ENCODE peak calls at places on chromosomes 12 and 14, in eight cellular contexts. S is foreskin fibroblast; G is nephron progenitor cell; R is OCI-LY7; C is GM04504; T is stimulated activated CD4-positive, alpha-beta T cell treated with anti-CD3 and anti-CD28 coated beads, Interleukin-2, amount 100 ng/mL, for 24 hours; W is adrenal gland; J is HT-29. V is an unnamed sample.

GRCh38 chr12:17918013-17918412 is 172.0 kb downstream of the RERGL start:
- DNase-seq in T (no peak), C (no peak), J (no peak), R (no peak), W (no peak), S (peak; percentile 10), G (no peak), V (no peak)

GRCh38 chr12:48788522-48788851 is 402 bp downstream of the ADCY6 start:
- DNase-seq in R (no peak), T (no peak), J (peak; percentile 19), C (no peak), S (no peak), W (no peak), G (no peak), V (no peak)

GRCh38 chr14:50806241-50806933 is 24.6 kb downstream of the NIN start:
- DNase-seq in T (no peak), J (no peak), R (no peak), C (no peak), S (no peak), W (no peak), G (no peak), V (no peak)

GRCh38 chr12:88866881-88867280 is 286.6 kb upstream of the KITLG start:
- DNase-seq in R (no peak), S (no peak), C (no peak), J (no peak), G (no peak), W (no peak), T (no peak), V (no peak)

GRCh38 chr14:76083796-76084195 is 67.9 kb upstream of the GPATCH2L start:
- DNase-seq in T (no peak), J (no peak), R (no peak), W (no peak), G (no peak), S (no peak), C (no peak), V (no peak)

GRCh38 chr12:4630262-4630661 is 18.6 kb downstream of the AKAP3 start:
- DNase-seq in R (no peak), C (no peak), G (no peak), W (no peak), T (no peak), J (no peak), S (no peak), V (no peak)

GRCh38 chr12:129520736-129521135 is 383.1 kb downstream of the TMEM132D start:
- DNase-seq in R (no peak), C (no peak), W (no peak), G (no peak), S (no peak), T (no peak), J (no peak), V (no peak)

GRCh38 chr12:13177896-13178295 is 18.6 kb upstream of the EMP1 start:
- DNase-seq in T (no peak), C (no peak), R (no peak), S (peak; percentile 33), G (no peak), W (no peak), J (no peak), V (no peak)

GRCh38 chr12:4271433-4272013 is 2.0 kb upstream of the CCND2 start:
- DNase-seq in C (no peak), W (no peak), R (no peak), G (no peak), S (no peak), T (peak; percentile 76), J (no peak), V (no peak)

GRCh38 chr14:80095623-80096022 is 115.7 kb downstream of the DIO2 start:
- DNase-seq in J (no peak), W (no peak), R (no peak), C (peak; percentile 35), T (no peak), G (no peak), S (peak; percentile 61), V (no peak)

GRCh38 chr12:53956251-53956887 is 1.7 kb downstream of the HOXC12 start:
- DNase-seq in W (no peak), S (no peak), G (no peak), T (no peak), J (no peak), R (no peak), C (no peak), V (no peak)

GRCh38 chr14:22882529-22883190 is 362 bp upstream of the REM2 start:
- DNase-seq in T (peak; percentile 43), G (peak; percentile 68), W (peak; percentile 42), R (peak; percentile 76), C (peak; percentile 10), S (peak; percentile 70), J (peak; percentile 35), V (peak; percentile 70)

GRCh38 chr14:67487332-67487731 is 1.2 kb downstream of the TMEM229B start:
- DNase-seq in J (no peak), T (no peak), R (no peak), C (no peak), G (no peak), W (no peak), S (no peak), V (no peak)

GRCh38 chr12:68559984-68560822 is 50.5 kb upstream of the RAP1B start:
- DNase-seq in G (no peak), J (no peak), T (no peak), S (peak; percentile 38), R (no peak), W (no peak), C (peak; percentile 57), V (no peak)

GRCh38 chr12:24479131-24479530 is 469.8 kb downstream of the BCAT1 start:
- DNase-seq in G (no peak), R (no peak), T (no peak), S (no peak), W (no peak), C (no peak), J (no peak), V (no peak)

GRCh38 chr12:113748707-113749432 is 217.3 kb downstream of the RBM19 start:
- DNase-seq in J (no peak), T (no peak), C (no peak), G (no peak), W (no peak), R (no peak), S (no peak), V (no peak)

GRCh38 chr14:100018054-100018453 is 47.2 kb upstream of the EVL start:
- DNase-seq in T (no peak), S (no peak), J (no peak), G (no peak), W (no peak), R (no peak), C (no peak), V (no peak)

GRCh38 chr12:130622803-130623202 is 93.3 kb downstream of the RIMBP2 start:
- DNase-seq in W (no peak), J (no peak), G (no peak), T (no peak), C (no peak), S (no peak), R (no peak), V (no peak)

GRCh38 chr12:9071518-9071917 is 44.2 kb downstream of the A2M start:
- DNase-seq in W (no peak), J (no peak), R (no peak), S (no peak), C (no peak), G (no peak), T (no peak), V (no peak)

GRCh38 chr14:102540310-102541028 is 30.9 kb upstream of the ANKRD9 start:
- DNase-seq in S (peak; percentile 45), W (no peak), J (no peak), C (no peak), G (no peak), R (no peak), T (no peak), V (no peak)